ENCODE peak calls at places on chromosomes 1 and 21, in ten cellular contexts. X, H, V, W, S, O, D, R, E and B are unnamed samples.

GRCh38 chr1:58874757-58875755 is 91.2 kb upstream of the JUN start:
- DNase-seq in X (no peak), H (peak), V (no peak), W (peak), S (peak), O (peak), D (no peak), R (peak), E (no peak), B (no peak)

GRCh38 chr1:53725238-53725689 is 13.7 kb downstream of the GLIS1 start:
- DNase-seq in X (no peak), H (no peak), V (no peak), W (peak), S (no peak), O (no peak), D (no peak), R (no peak), E (no peak), B (no peak)

GRCh38 chr21:41166947-41167346 is 1.0 kb upstream of the BACE2 start:
- DNase-seq in X (no peak), H (no peak), V (no peak), W (no peak), S (no peak), O (no peak), D (no peak), R (no peak), E (no peak), B (no peak)

GRCh38 chr1:7313081-7313546 is 458.0 kb upstream of the VAMP3 start:
- DNase-seq in X (no peak), H (no peak), V (no peak), W (peak), S (no peak), O (no peak), D (no peak), R (no peak), E (no peak), B (no peak)

GRCh38 chr1:79235221-79236002 is 228.9 kb upstream of the ADGRL4 start:
- DNase-seq in X (no peak), H (peak), V (no peak), W (no peak), S (peak), O (no peak), D (no peak), R (no peak), E (no peak), B (no peak)

GRCh38 chr1:93905734-93906133 is 3.5 kb downstream of the GCLM start:
- DNase-seq in X (no peak), H (peak), V (no peak), W (peak), S (no peak), O (no peak), D (no peak), R (no peak), E (no peak), B (no peak)

GRCh38 chr1:173477286-173478098 is at the start of gene PRDX6:
- DNase-seq in X (no peak), H (peak), V (no peak), W (peak), S (peak), O (peak), D (peak), R (no peak), E (peak), B (peak)

GRCh38 chr1:154586641-154587040 is 19.1 kb downstream of the CHRNB2 start:
- DNase-seq in X (no peak), H (no peak), V (no peak), W (no peak), S (no peak), O (no peak), D (no peak), R (no peak), E (no peak), B (no peak)